ENCODE peak calls at places on chromosomes 7 and 10, in four cellular contexts. One of them, this sample, is unnamed.

GRCh38 chr7:46811529-46811928 is 770.4 kb downstream of the TNS3 start:
- DNase-seq in heart right ventricle: peak; percentile 19
- DNase-seq in lower lobe of right lung: no peak
- DNase-seq in CD8-positive, alpha-beta T cell: no peak
- DNase-seq in this sample: peak; percentile 52

GRCh38 chr7:110960811-110961210 is 130.1 kb upstream of the LRRN3 start:
- DNase-seq in heart right ventricle: no peak
- DNase-seq in lower lobe of right lung: no peak
- DNase-seq in CD8-positive, alpha-beta T cell: no peak
- DNase-seq in this sample: no peak

GRCh38 chr7:149881328-149882263 is 7.8 kb downstream of the ATP6V0E2 start:
- DNase-seq in lower lobe of right lung: no peak
- DNase-seq in heart right ventricle: no peak
- DNase-seq in CD8-positive, alpha-beta T cell: no peak
- DNase-seq in this sample: no peak

GRCh38 chr7:140673063-140673769 is 471 bp downstream of the ADCK2 start:
- DNase-seq in heart right ventricle: peak; percentile 52
- DNase-seq in CD8-positive, alpha-beta T cell: peak; percentile 47
- DNase-seq in lower lobe of right lung: peak; percentile 80
- DNase-seq in this sample: peak; percentile 32

GRCh38 chr10:97861351-97861750 is 11.7 kb downstream of the GOLGA7B start:
- DNase-seq in heart right ventricle: no peak
- DNase-seq in lower lobe of right lung: no peak
- DNase-seq in CD8-positive, alpha-beta T cell: no peak
- DNase-seq in this sample: no peak

GRCh38 chr10:112775347-112775746 is 174.7 kb upstream of the TCF7L2 start:
- DNase-seq in CD8-positive, alpha-beta T cell: no peak
- DNase-seq in heart right ventricle: no peak
- DNase-seq in lower lobe of right lung: no peak
- DNase-seq in this sample: no peak

GRCh38 chr7:98250789-98251188 is 1.2 kb downstream of the TECPR1 start:
- DNase-seq in CD8-positive, alpha-beta T cell: peak; percentile 32
- DNase-seq in lower lobe of right lung: no peak
- DNase-seq in heart right ventricle: no peak
- DNase-seq in this sample: no peak

GRCh38 chr7:36029846-36030510 is 123.1 kb upstream of the EEPD1 start:
- DNase-seq in heart right ventricle: no peak
- DNase-seq in lower lobe of right lung: no peak
- DNase-seq in CD8-positive, alpha-beta T cell: no peak
- DNase-seq in this sample: no peak

GRCh38 chr10:129466703-129467345 is at the start of gene MGMT:
- DNase-seq in CD8-positive, alpha-beta T cell: peak; percentile 98
- DNase-seq in heart right ventricle: peak; percentile 98
- DNase-seq in lower lobe of right lung: peak; percentile 97
- DNase-seq in this sample: peak; percentile 5

GRCh38 chr10:27413831-27414348 is 90.2 kb upstream of the RAB18 start:
- DNase-seq in CD8-positive, alpha-beta T cell: no peak
- DNase-seq in lower lobe of right lung: peak; percentile 41
- DNase-seq in heart right ventricle: no peak
- DNase-seq in this sample: no peak

GRCh38 chr7:17289074-17289665 is 9.3 kb upstream of the AHR start:
- DNase-seq in CD8-positive, alpha-beta T cell: no peak
- DNase-seq in heart right ventricle: no peak
- DNase-seq in lower lobe of right lung: no peak
- DNase-seq in this sample: no peak

GRCh38 chr7:89771003-89771636 is 383.1 kb upstream of the STEAP1 start:
- DNase-seq in CD8-positive, alpha-beta T cell: no peak
- DNase-seq in heart right ventricle: no peak
- DNase-seq in lower lobe of right lung: no peak
- DNase-seq in this sample: no peak

GRCh38 chr7:22864301-22864700 is 41.7 kb upstream of the TOMM7 start:
- DNase-seq in heart right ventricle: no peak
- DNase-seq in lower lobe of right lung: no peak
- DNase-seq in CD8-positive, alpha-beta T cell: no peak
- DNase-seq in this sample: no peak
- H3K27ac ChIP-seq in heart right ventricle: no peak overlapping the region
- H3K27ac ChIP-seq in lower lobe of right lung: no peak overlapping the region
- H3K27ac ChIP-seq in CD8-positive, alpha-beta T cell: no peak overlapping the region
- H3K27ac ChIP-seq in this sample: no peak overlapping the region

GRCh38 chr10:49397036-49397999 is 1.4 kb upstream of the DRGX start:
- DNase-seq in heart right ventricle: no peak
- DNase-seq in CD8-positive, alpha-beta T cell: no peak
- DNase-seq in lower lobe of right lung: no peak
- DNase-seq in this sample: no peak

GRCh38 chr10:49396666-49396999 is 744 bp upstream of the DRGX start:
- DNase-seq in heart right ventricle: no peak
- DNase-seq in CD8-positive, alpha-beta T cell: no peak
- DNase-seq in lower lobe of right lung: no peak
- DNase-seq in this sample: no peak

GRCh38 chr10:49398986-49399385 is 3.1 kb upstream of the DRGX start:
- DNase-seq in CD8-positive, alpha-beta T cell: no peak
- DNase-seq in heart right ventricle: no peak
- DNase-seq in lower lobe of right lung: no peak
- DNase-seq in this sample: no peak

GRCh38 chr10:49400365-49400764 is 4.5 kb upstream of the DRGX start:
- DNase-seq in heart right ventricle: no peak
- DNase-seq in CD8-positive, alpha-beta T cell: no peak
- DNase-seq in lower lobe of right lung: no peak
- DNase-seq in this sample: no peak

GRCh38 chr10:49398000-49398861 is 2.3 kb upstream of the DRGX start:
- DNase-seq in lower lobe of right lung: peak; percentile 67
- DNase-seq in CD8-positive, alpha-beta T cell: peak; percentile 46
- DNase-seq in heart right ventricle: peak; percentile 67
- DNase-seq in this sample: no peak
- H3K27me3 ChIP-seq in lower lobe of right lung: peaks cover 83% of the 10 kb centered on the region
- H3K27me3 ChIP-seq in CD8-positive, alpha-beta T cell: peaks cover 42% of the 10 kb centered on the region
- H3K27me3 ChIP-seq in heart right ventricle: peaks cover 46% of the 10 kb centered on the region
- H3K27me3 ChIP-seq in this sample: peaks cover 71% of the 10 kb centered on the region

GRCh38 chr10:86968271-86968993 is at the start of gene ADIRF:
- DNase-seq in CD8-positive, alpha-beta T cell: no peak
- DNase-seq in lower lobe of right lung: peak; percentile 81
- DNase-seq in heart right ventricle: peak; percentile 71
- DNase-seq in this sample: no peak

GRCh38 chr10:86966008-86966654 is 2.2 kb upstream of the ADIRF start:
- DNase-seq in lower lobe of right lung: no peak
- DNase-seq in CD8-positive, alpha-beta T cell: no peak
- DNase-seq in heart right ventricle: no peak
- DNase-seq in this sample: peak; percentile 24

GRCh38 chr10:86968994-86969355 is 693 bp downstream of the ADIRF start:
- DNase-seq in heart right ventricle: no peak
- DNase-seq in CD8-positive, alpha-beta T cell: no peak
- DNase-seq in lower lobe of right lung: no peak
- DNase-seq in this sample: no peak

GRCh38 chr10:86969421-86970041 is 1.2 kb downstream of the ADIRF start:
- DNase-seq in heart right ventricle: no peak
- DNase-seq in lower lobe of right lung: no peak
- DNase-seq in CD8-positive, alpha-beta T cell: no peak
- DNase-seq in this sample: peak; percentile 10

DNA sequence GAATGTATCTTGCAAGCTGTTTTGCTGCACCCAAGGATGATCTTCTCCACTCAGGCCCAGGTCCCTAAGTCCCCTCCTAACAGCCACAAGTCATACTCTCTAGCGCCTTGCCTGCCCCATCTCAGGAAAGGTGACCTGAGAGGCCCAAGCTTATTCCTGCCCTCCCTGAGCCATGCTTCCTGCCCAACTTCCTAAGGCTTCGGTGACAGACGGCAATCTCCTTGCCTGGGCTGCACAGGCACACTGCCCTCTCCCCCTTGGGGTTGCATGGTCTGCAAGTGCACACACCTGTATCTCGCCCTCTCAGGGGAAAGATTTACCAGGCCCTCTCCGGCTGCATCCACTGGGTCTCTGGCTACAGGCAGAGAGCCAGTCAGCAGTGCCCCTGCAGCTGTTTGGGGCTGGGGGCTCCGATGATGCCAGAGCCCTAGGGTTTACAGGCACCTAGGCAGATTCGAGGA is 771 bp upstream of the ADIRF start:
- DNase-seq in heart right ventricle: no peak
- DNase-seq in lower lobe of right lung: no peak
- DNase-seq in CD8-positive, alpha-beta T cell: no peak
- DNase-seq in this sample: no peak
- H3K27ac ChIP-seq in heart right ventricle: peak overlapping the region; percentile 86
- H3K27ac ChIP-seq in lower lobe of right lung: peak overlapping the region; percentile 99
- H3K27ac ChIP-seq in CD8-positive, alpha-beta T cell: no peak overlapping the region
- H3K27ac ChIP-seq in this sample: no peak overlapping the region

GRCh38 chr10:58967551-58968418 is 208.7 kb upstream of the PHYHIPL start:
- DNase-seq in CD8-positive, alpha-beta T cell: no peak
- DNase-seq in heart right ventricle: peak; percentile 30
- DNase-seq in lower lobe of right lung: peak; percentile 49
- DNase-seq in this sample: no peak
- H3K27me3 ChIP-seq in CD8-positive, alpha-beta T cell: no peaks in the 10 kb centered on the region
- H3K27me3 ChIP-seq in heart right ventricle: no peaks in the 10 kb centered on the region
- H3K27me3 ChIP-seq in lower lobe of right lung: no peaks in the 10 kb centered on the region
- H3K27me3 ChIP-seq in this sample: no peaks in the 10 kb centered on the region

GRCh38 chr10:116815641-116816415 is 33.5 kb upstream of the ENO4 start:
- DNase-seq in heart right ventricle: no peak
- DNase-seq in CD8-positive, alpha-beta T cell: no peak
- DNase-seq in lower lobe of right lung: no peak
- DNase-seq in this sample: no peak

GRCh38 chr10:116825901-116826300 is 23.4 kb upstream of the ENO4 start:
- DNase-seq in heart right ventricle: no peak
- DNase-seq in lower lobe of right lung: no peak
- DNase-seq in CD8-positive, alpha-beta T cell: no peak
- DNase-seq in this sample: no peak

GRCh38 chr10:116817780-116818343 is 31.4 kb upstream of the ENO4 start:
- DNase-seq in heart right ventricle: no peak
- DNase-seq in CD8-positive, alpha-beta T cell: no peak
- DNase-seq in lower lobe of right lung: no peak
- DNase-seq in this sample: no peak

GRCh38 chr10:116817178-116817577 is 32.1 kb upstream of the ENO4 start:
- DNase-seq in CD8-positive, alpha-beta T cell: no peak
- DNase-seq in heart right ventricle: no peak
- DNase-seq in lower lobe of right lung: no peak
- DNase-seq in this sample: no peak

DNA sequence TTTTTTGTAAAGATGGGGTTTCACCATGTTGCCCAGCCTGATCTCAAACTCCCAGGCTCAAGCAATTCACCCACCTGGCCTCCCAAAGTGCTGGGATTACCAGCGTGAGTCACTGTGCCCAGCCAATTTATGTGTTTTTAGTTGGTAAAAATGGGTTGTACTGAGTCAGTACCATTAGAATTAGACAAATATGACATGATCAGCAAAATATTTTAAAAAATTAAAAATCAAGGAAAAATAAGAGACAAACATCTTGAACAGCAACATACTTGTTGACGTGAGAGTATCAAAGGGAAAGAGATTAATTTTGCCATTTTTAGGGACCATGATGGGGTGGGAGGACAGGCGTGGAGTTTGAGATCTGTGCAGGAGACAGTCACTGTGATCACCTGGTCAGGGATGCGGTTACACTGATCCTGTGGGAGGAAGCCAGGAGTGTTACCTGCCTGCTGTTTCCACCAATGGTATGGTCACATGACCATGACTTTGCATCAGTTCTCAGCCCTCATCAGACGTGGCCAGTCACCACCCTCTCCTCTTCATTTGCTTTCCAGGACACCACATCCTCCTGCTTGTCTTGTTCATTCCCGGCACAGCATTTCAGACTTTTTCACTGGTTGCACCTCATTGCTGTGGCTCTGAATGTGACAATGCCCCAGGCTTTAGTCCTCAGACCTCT is 29.2 kb upstream of the ENO4 start:
- DNase-seq in lower lobe of right lung: no peak
- DNase-seq in CD8-positive, alpha-beta T cell: no peak
- DNase-seq in heart right ventricle: no peak
- DNase-seq in this sample: no peak
- H3K27ac ChIP-seq in lower lobe of right lung: no peak overlapping the region
- H3K27ac ChIP-seq in CD8-positive, alpha-beta T cell: no peak overlapping the region
- H3K27ac ChIP-seq in heart right ventricle: no peak overlapping the region
- H3K27ac ChIP-seq in this sample: no peak overlapping the region

GRCh38 chr7:101168412-101169049 is 3.2 kb upstream of the VGF start:
- DNase-seq in CD8-positive, alpha-beta T cell: no peak
- DNase-seq in heart right ventricle: no peak
- DNase-seq in lower lobe of right lung: no peak
- DNase-seq in this sample: no peak

GRCh38 chr7:101166603-101166908 is 1.2 kb upstream of the VGF start:
- DNase-seq in lower lobe of right lung: no peak
- DNase-seq in heart right ventricle: no peak
- DNase-seq in CD8-positive, alpha-beta T cell: no peak
- DNase-seq in this sample: no peak

GRCh38 chr7:101165958-101166602 is 711 bp upstream of the VGF start:
- DNase-seq in CD8-positive, alpha-beta T cell: no peak
- DNase-seq in heart right ventricle: no peak
- DNase-seq in lower lobe of right lung: no peak
- DNase-seq in this sample: no peak

GRCh38 chr7:101167645-101168411 is 2.5 kb upstream of the VGF start:
- DNase-seq in heart right ventricle: no peak
- DNase-seq in lower lobe of right lung: no peak
- DNase-seq in CD8-positive, alpha-beta T cell: no peak
- DNase-seq in this sample: no peak

GRCh38 chr7:101166909-101167644 is 1.7 kb upstream of the VGF start:
- DNase-seq in CD8-positive, alpha-beta T cell: no peak
- DNase-seq in lower lobe of right lung: no peak
- DNase-seq in heart right ventricle: no peak
- DNase-seq in this sample: no peak
- H3K27me3 ChIP-seq in CD8-positive, alpha-beta T cell: peaks cover 67% of the 10 kb centered on the region
- H3K27me3 ChIP-seq in lower lobe of right lung: peaks cover 96% of the 10 kb centered on the region
- H3K27me3 ChIP-seq in heart right ventricle: peaks cover 48% of the 10 kb centered on the region
- H3K27me3 ChIP-seq in this sample: peaks cover 90% of the 10 kb centered on the region

This sample was measured in SJSA1.